ENCODE peak calls at places on chromosomes 16 and 17, in six cellular contexts. One of them, this sample, is unnamed.

GRCh38 chr17:64938925-64939474 is 19.7 kb upstream of the LRRC37A3 start:
- DNase-seq in IMR-90: peak; percentile 25
- DNase-seq in K562: peak; percentile 75
- DNase-seq in tibial nerve: no peak
- DNase-seq in CD4-positive, alpha-beta T cell: peak; percentile 35
- DNase-seq in ovary: no peak
- DNase-seq in this sample: no peak

GRCh38 chr17:69427486-69428197 is 13.1 kb downstream of the MAP2K6 start:
- DNase-seq in IMR-90: no peak
- DNase-seq in K562: no peak
- DNase-seq in tibial nerve: no peak
- DNase-seq in CD4-positive, alpha-beta T cell: no peak
- DNase-seq in ovary: no peak
- DNase-seq in this sample: no peak

GRCh38 chr17:14427914-14428639 is 127.2 kb downstream of the HS3ST3B1 start:
- DNase-seq in IMR-90: no peak
- DNase-seq in K562: no peak
- DNase-seq in tibial nerve: no peak
- DNase-seq in CD4-positive, alpha-beta T cell: peak; percentile 49
- DNase-seq in ovary: no peak
- DNase-seq in this sample: no peak

GRCh38 chr17:65473985-65474384 is 87.5 kb downstream of the AXIN2 start:
- DNase-seq in IMR-90: no peak
- DNase-seq in K562: no peak
- DNase-seq in tibial nerve: no peak
- DNase-seq in CD4-positive, alpha-beta T cell: no peak
- DNase-seq in ovary: no peak
- DNase-seq in this sample: no peak

GRCh38 chr17:9519873-9520272 is 55.7 kb downstream of the STX8 start:
- DNase-seq in IMR-90: no peak
- DNase-seq in K562: no peak
- DNase-seq in tibial nerve: no peak
- DNase-seq in CD4-positive, alpha-beta T cell: no peak
- DNase-seq in ovary: no peak
- DNase-seq in this sample: no peak

GRCh38 chr17:68320943-68321557 is 29.8 kb downstream of the ARSG start:
- DNase-seq in IMR-90: no peak
- DNase-seq in K562: no peak
- DNase-seq in tibial nerve: no peak
- DNase-seq in CD4-positive, alpha-beta T cell: no peak
- DNase-seq in ovary: no peak
- DNase-seq in this sample: no peak

GRCh38 chr16:12674524-12674923 is 129.2 kb downstream of the CPPED1 start:
- DNase-seq in IMR-90: no peak
- DNase-seq in K562: no peak
- DNase-seq in tibial nerve: no peak
- DNase-seq in CD4-positive, alpha-beta T cell: no peak
- DNase-seq in ovary: no peak
- DNase-seq in this sample: no peak

GRCh38 chr17:39485555-39485954 is 24.3 kb downstream of the CDK12 start:
- DNase-seq in IMR-90: peak; percentile 98
- DNase-seq in K562: no peak
- DNase-seq in tibial nerve: no peak
- DNase-seq in CD4-positive, alpha-beta T cell: no peak
- DNase-seq in ovary: no peak
- DNase-seq in this sample: no peak

GRCh38 chr16:4414187-4414909 is 2.0 kb downstream of the CORO7 start:
- DNase-seq in IMR-90: no peak
- DNase-seq in K562: peak; percentile 8
- DNase-seq in tibial nerve: no peak
- DNase-seq in CD4-positive, alpha-beta T cell: peak; percentile 73
- DNase-seq in ovary: no peak
- DNase-seq in this sample: peak; percentile 80

GRCh38 chr16:68310441-68311315 is at the start of the genes PRMT7 and SLC7A6OS:
- DNase-seq in IMR-90: peak; percentile 84
- DNase-seq in K562: peak; percentile 92
- DNase-seq in tibial nerve: peak; percentile 74
- DNase-seq in CD4-positive, alpha-beta T cell: peak; percentile 92
- DNase-seq in ovary: peak; percentile 88
- DNase-seq in this sample: peak; percentile 83

GRCh38 chr17:42536048-42536371 is at the start of gene NAGLU:
- DNase-seq in IMR-90: peak; percentile 79
- DNase-seq in K562: peak; percentile 99
- DNase-seq in tibial nerve: peak; percentile 96
- DNase-seq in CD4-positive, alpha-beta T cell: peak; percentile 74
- DNase-seq in ovary: peak; percentile 98
- DNase-seq in this sample: peak; percentile 66

GRCh38 chr16:13021996-13022395 is 120.6 kb downstream of the SHISA9 start:
- DNase-seq in IMR-90: no peak
- DNase-seq in K562: no peak
- DNase-seq in tibial nerve: no peak
- DNase-seq in CD4-positive, alpha-beta T cell: no peak
- DNase-seq in ovary: no peak
- DNase-seq in this sample: no peak

GRCh38 chr17:74454197-74455024 is 12.0 kb upstream of the CD300A start:
- DNase-seq in IMR-90: peak; percentile 29
- DNase-seq in K562: no peak
- DNase-seq in tibial nerve: no peak
- DNase-seq in CD4-positive, alpha-beta T cell: peak; percentile 60
- DNase-seq in ovary: peak; percentile 96
- DNase-seq in this sample: no peak

GRCh38 chr17:41061969-41062368 is 2.1 kb upstream of the KRTAP2-3 start:
- DNase-seq in IMR-90: peak; percentile 97
- DNase-seq in K562: no peak
- DNase-seq in tibial nerve: no peak
- DNase-seq in CD4-positive, alpha-beta T cell: no peak
- DNase-seq in ovary: no peak
- DNase-seq in this sample: no peak

GRCh38 chr16:59686405-59686804 is 952.3 kb upstream of the GOT2 start:
- DNase-seq in IMR-90: no peak
- DNase-seq in K562: no peak
- DNase-seq in tibial nerve: no peak
- DNase-seq in CD4-positive, alpha-beta T cell: no peak
- DNase-seq in ovary: no peak
- DNase-seq in this sample: no peak

GRCh38 chr17:2792541-2793169 is 3.6 kb upstream of the RAP1GAP2 start:
- DNase-seq in IMR-90: no peak
- DNase-seq in K562: no peak
- DNase-seq in tibial nerve: no peak
- DNase-seq in CD4-positive, alpha-beta T cell: peak; percentile 34
- DNase-seq in ovary: no peak
- DNase-seq in this sample: no peak

GRCh38 chr17:2707721-2708584 is 3.6 kb downstream of the CLUH start:
- DNase-seq in IMR-90: no peak
- DNase-seq in K562: peak; percentile 42
- DNase-seq in tibial nerve: no peak
- DNase-seq in CD4-positive, alpha-beta T cell: no peak
- DNase-seq in ovary: peak; percentile 66
- DNase-seq in this sample: no peak

GRCh38 chr17:73592531-73592961 is 51.7 kb downstream of the SDK2 start:
- DNase-seq in IMR-90: no peak
- DNase-seq in K562: no peak
- DNase-seq in tibial nerve: no peak
- DNase-seq in CD4-positive, alpha-beta T cell: peak; percentile 17
- DNase-seq in ovary: no peak
- DNase-seq in this sample: no peak

GRCh38 chr17:79294459-79295071 is 219.9 kb downstream of the ENGASE start:
- DNase-seq in IMR-90: peak; percentile 29
- DNase-seq in K562: peak; percentile 86
- DNase-seq in tibial nerve: no peak
- DNase-seq in CD4-positive, alpha-beta T cell: peak; percentile 30
- DNase-seq in ovary: peak; percentile 82
- DNase-seq in this sample: peak; percentile 25

GRCh38 chr17:39196191-39196819 is 1.2 kb downstream of the CACNB1 start:
- DNase-seq in IMR-90: no peak
- DNase-seq in K562: no peak
- DNase-seq in tibial nerve: no peak
- DNase-seq in CD4-positive, alpha-beta T cell: no peak
- DNase-seq in ovary: no peak
- DNase-seq in this sample: no peak

GRCh38 chr17:4159761-4160160 is 16.8 kb downstream of the CYB5D2 start:
- DNase-seq in IMR-90: no peak
- DNase-seq in K562: no peak
- DNase-seq in tibial nerve: no peak
- DNase-seq in CD4-positive, alpha-beta T cell: no peak
- DNase-seq in ovary: no peak
- DNase-seq in this sample: no peak

GRCh38 chr16:70377782-70378181 is 31.1 kb downstream of the DDX19A start:
- DNase-seq in IMR-90: no peak
- DNase-seq in K562: no peak
- DNase-seq in tibial nerve: no peak
- DNase-seq in CD4-positive, alpha-beta T cell: no peak
- DNase-seq in ovary: no peak
- DNase-seq in this sample: no peak

GRCh38 chr17:41750866-41751265 is 16.4 kb upstream of the HAP1 start:
- DNase-seq in IMR-90: no peak
- DNase-seq in K562: no peak
- DNase-seq in tibial nerve: no peak
- DNase-seq in CD4-positive, alpha-beta T cell: no peak
- DNase-seq in ovary: no peak
- DNase-seq in this sample: no peak

GRCh38 chr16:5065368-5065767 is 388 bp downstream of the C16orf89 start:
- DNase-seq in IMR-90: no peak
- DNase-seq in K562: no peak
- DNase-seq in tibial nerve: no peak
- DNase-seq in CD4-positive, alpha-beta T cell: no peak
- DNase-seq in ovary: no peak
- DNase-seq in this sample: no peak

GRCh38 chr16:11734653-11735043 is 8.0 kb downstream of the TXNDC11 start:
- DNase-seq in IMR-90: no peak
- DNase-seq in K562: no peak
- DNase-seq in tibial nerve: no peak
- DNase-seq in CD4-positive, alpha-beta T cell: no peak
- DNase-seq in ovary: no peak
- DNase-seq in this sample: no peak

GRCh38 chr17:16215002-16215272 is 397 bp downstream of the NCOR1 start:
- DNase-seq in IMR-90: no peak
- DNase-seq in K562: no peak
- DNase-seq in tibial nerve: no peak
- DNase-seq in CD4-positive, alpha-beta T cell: peak; percentile 15
- DNase-seq in ovary: no peak
- DNase-seq in this sample: no peak

GRCh38 chr16:21194771-21195301 is 16.5 kb downstream of the ZP2 start:
- DNase-seq in IMR-90: no peak
- DNase-seq in K562: no peak
- DNase-seq in tibial nerve: no peak
- DNase-seq in CD4-positive, alpha-beta T cell: no peak
- DNase-seq in ovary: no peak
- DNase-seq in this sample: no peak

GRCh38 chr16:35194681-35195080 is 1735.3 kb downstream of the TP53TG3F start:
- DNase-seq in IMR-90: no peak
- DNase-seq in K562: no peak
- DNase-seq in tibial nerve: no peak
- DNase-seq in CD4-positive, alpha-beta T cell: no peak
- DNase-seq in ovary: no peak
- DNase-seq in this sample: no peak

GRCh38 chr16:35197656-35198055 is 1738.2 kb downstream of the TP53TG3F start:
- DNase-seq in IMR-90: no peak
- DNase-seq in K562: no peak
- DNase-seq in tibial nerve: no peak
- DNase-seq in CD4-positive, alpha-beta T cell: no peak
- DNase-seq in ovary: no peak
- DNase-seq in this sample: no peak

GRCh38 chr16:35195173-35195863 is 1735.9 kb downstream of the TP53TG3F start:
- DNase-seq in IMR-90: no peak
- DNase-seq in K562: no peak
- DNase-seq in tibial nerve: no peak
- DNase-seq in CD4-positive, alpha-beta T cell: no peak
- DNase-seq in ovary: no peak
- DNase-seq in this sample: no peak

GRCh38 chr16:35196313-35196712 is 1736.9 kb downstream of the TP53TG3F start:
- DNase-seq in IMR-90: no peak
- DNase-seq in K562: no peak
- DNase-seq in tibial nerve: no peak
- DNase-seq in CD4-positive, alpha-beta T cell: no peak
- DNase-seq in ovary: no peak
- DNase-seq in this sample: no peak

DNA sequence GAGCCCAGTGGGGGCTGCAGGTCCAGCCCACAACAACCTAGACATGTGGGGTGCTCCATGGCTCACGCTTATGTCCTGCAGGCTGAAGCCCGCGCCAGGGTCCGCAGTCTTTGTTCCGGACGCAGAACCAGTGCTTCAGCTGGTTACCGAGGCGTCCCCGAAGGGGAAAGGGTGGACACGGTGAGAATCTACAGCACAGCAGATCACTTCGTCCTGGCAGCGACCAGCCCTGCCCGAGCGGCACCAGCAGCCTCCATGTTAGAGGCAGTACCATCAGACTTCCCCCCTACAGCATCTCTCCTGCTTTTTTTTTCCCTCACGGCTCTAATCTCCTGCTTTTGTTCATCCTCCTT is 1736.4 kb downstream of the TP53TG3F start:
- DNase-seq in IMR-90: no peak
- DNase-seq in K562: no peak
- DNase-seq in tibial nerve: no peak
- DNase-seq in CD4-positive, alpha-beta T cell: no peak
- DNase-seq in ovary: no peak
- DNase-seq in this sample: no peak
- H3K9me3 ChIP-seq in IMR-90: peaks cover 23% of the 10 kb centered on the region
- H3K9me3 ChIP-seq in K562: no peaks in the 10 kb centered on the region
- H3K9me3 ChIP-seq in tibial nerve: no peaks in the 10 kb centered on the region
- H3K9me3 ChIP-seq in CD4-positive, alpha-beta T cell: peaks cover 4% of the 10 kb centered on the region
- H3K9me3 ChIP-seq in ovary: no peaks in the 10 kb centered on the region
- H3K9me3 ChIP-seq in this sample: peaks cover 3% of the 10 kb centered on the region

GRCh38 chr16:60932600-60932999 is 1103.6 kb downstream of the CDH8 start:
- DNase-seq in IMR-90: no peak
- DNase-seq in K562: no peak
- DNase-seq in tibial nerve: no peak
- DNase-seq in CD4-positive, alpha-beta T cell: no peak
- DNase-seq in ovary: no peak
- DNase-seq in this sample: no peak
- H3K9me3 ChIP-seq in IMR-90: peaks cover 5% of the 10 kb centered on the region
- H3K9me3 ChIP-seq in K562: no peaks in the 10 kb centered on the region
- H3K9me3 ChIP-seq in tibial nerve: no peaks in the 10 kb centered on the region
- H3K9me3 ChIP-seq in CD4-positive, alpha-beta T cell: no peaks in the 10 kb centered on the region
- H3K9me3 ChIP-seq in ovary: no peaks in the 10 kb centered on the region
- H3K9me3 ChIP-seq in this sample: no peaks in the 10 kb centered on the region

GRCh38 chr16:85810742-85811115 is 11.2 kb downstream of the COX4I1 start:
- DNase-seq in IMR-90: no peak
- DNase-seq in K562: no peak
- DNase-seq in tibial nerve: no peak
- DNase-seq in CD4-positive, alpha-beta T cell: no peak
- DNase-seq in ovary: no peak
- DNase-seq in this sample: no peak
- H3K9me3 ChIP-seq in IMR-90: no peaks in the 10 kb centered on the region
- H3K9me3 ChIP-seq in K562: no peaks in the 10 kb centered on the region
- H3K9me3 ChIP-seq in tibial nerve: no peaks in the 10 kb centered on the region
- H3K9me3 ChIP-seq in CD4-positive, alpha-beta T cell: no peaks in the 10 kb centered on the region
- H3K9me3 ChIP-seq in ovary: no peaks in the 10 kb centered on the region
- H3K9me3 ChIP-seq in this sample: no peaks in the 10 kb centered on the region

DNA sequence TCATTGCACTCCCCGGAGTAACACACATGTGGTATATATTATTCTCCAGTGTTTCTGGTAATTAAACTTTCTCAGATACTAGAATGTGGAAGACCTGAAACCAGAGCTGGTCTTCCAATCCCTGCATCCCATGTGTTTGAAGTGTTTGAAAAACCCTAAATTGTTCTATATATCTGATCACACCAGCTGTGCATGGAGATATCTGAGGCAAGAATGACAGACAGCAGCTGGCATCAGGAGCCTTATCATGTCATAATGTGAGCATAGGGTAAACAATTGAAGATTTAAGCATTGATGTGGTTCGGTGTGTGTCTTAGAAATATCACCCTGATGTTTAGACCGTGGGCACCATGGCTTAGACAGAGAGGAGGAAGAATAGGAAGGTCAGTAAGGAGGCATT is 251.0 kb downstream of the CDH11 start:
- DNase-seq in IMR-90: no peak
- DNase-seq in K562: no peak
- DNase-seq in tibial nerve: no peak
- DNase-seq in CD4-positive, alpha-beta T cell: no peak
- DNase-seq in ovary: no peak
- DNase-seq in this sample: no peak
- H3K9me3 ChIP-seq in IMR-90: no peaks in the 10 kb centered on the region
- H3K9me3 ChIP-seq in K562: no peaks in the 10 kb centered on the region
- H3K9me3 ChIP-seq in tibial nerve: no peaks in the 10 kb centered on the region
- H3K9me3 ChIP-seq in CD4-positive, alpha-beta T cell: no peaks in the 10 kb centered on the region
- H3K9me3 ChIP-seq in ovary: no peaks in the 10 kb centered on the region
- H3K9me3 ChIP-seq in this sample: no peaks in the 10 kb centered on the region

This sample was measured in T-helper 17 cell.